ENCODE peak calls at places on chromosomes 2 and 18, in four cellular contexts. G is K562, N is Panc1, I is HepG2. J is an unnamed sample.

GRCh38 chr18:8480506-8481328 is 128.5 kb upstream of the RAB12 start:
- DNase-seq in N (peak), G (no peak), I (peak), J (peak)

GRCh38 chr18:74013955-74014354 is 133.7 kb downstream of the FBXO15 start:
- DNase-seq in I (no peak), G (no peak), N (no peak), J (no peak)

GRCh38 chr18:56723706-56724105 is 72.5 kb downstream of the WDR7 start:
- DNase-seq in I (no peak), N (no peak), G (no peak), J (no peak)

GRCh38 chr18:44747157-44747556 is 66.5 kb downstream of the SETBP1 start:
- DNase-seq in G (no peak), N (no peak), I (no peak), J (no peak)

GRCh38 chr2:139940701-139941100 is 1160.5 kb upstream of the NXPH2 start:
- DNase-seq in G (no peak), N (no peak), I (no peak), J (no peak)

GRCh38 chr2:24052951-24053350 is 3.4 kb downstream of the FKBP1B start:
- DNase-seq in I (peak), N (no peak), G (no peak), J (no peak)

GRCh38 chr2:74080346-74080745 is 67.4 kb downstream of the BOLA3 start:
- DNase-seq in G (no peak), N (no peak), I (no peak), J (no peak)

GRCh38 chr2:11710210-11710609 is 36.2 kb upstream of the LPIN1 start:
- DNase-seq in N (no peak), G (no peak), I (no peak), J (no peak)

GRCh38 chr2:52501715-52502475 is 1265.7 kb upstream of the CHAC2 start:
- DNase-seq in I (no peak), G (no peak), N (no peak), J (no peak)

GRCh38 chr2:176873403-176873802 is 339.2 kb upstream of the HNRNPA3 start:
- DNase-seq in I (no peak), G (no peak), N (no peak), J (no peak)

GRCh38 chr2:139033300-139033699 is 253.1 kb upstream of the NXPH2 start:
- DNase-seq in I (no peak), G (no peak), N (no peak), J (no peak)

GRCh38 chr2:179677746-179678505 is 183.5 kb downstream of the ZNF385B start:
- DNase-seq in G (no peak), I (no peak), N (no peak), J (no peak)
- TF ChIP-seq TCF7L2 in G (no peak), I (no peak), N (no peak), J (no peak)

GRCh38 chr2:202136526-202136925 is 63.5 kb downstream of the KIAA2012 start:
- DNase-seq in I (no peak), G (no peak), N (no peak), J (no peak)

GRCh38 chr2:202133556-202134245 is 60.6 kb downstream of the KIAA2012 start:
- DNase-seq in I (no peak), G (no peak), N (no peak), J (no peak)

GRCh38 chr2:202140522-202141292 is 67.7 kb downstream of the KIAA2012 start:
- DNase-seq in N (no peak), I (no peak), G (no peak), J (no peak)

GRCh38 chr2:202135111-202135874 is 62.2 kb downstream of the KIAA2012 start:
- DNase-seq in N (no peak), G (no peak), I (no peak), J (no peak)
- TF ChIP-seq TCF7L2 in N (no peak), G (no peak), I (no peak), J (no peak)

GRCh38 chr2:69617744-69618143 is 25.8 kb downstream of the AAK1 start:
- DNase-seq in I (no peak), N (no peak), G (no peak), J (no peak)

GRCh38 chr2:69618362-69618761 is 25.2 kb downstream of the AAK1 start:
- DNase-seq in G (no peak), N (no peak), I (no peak), J (no peak)

GRCh38 chr2:69616755-69617154 is 26.8 kb downstream of the AAK1 start:
- DNase-seq in G (no peak), I (no peak), N (no peak), J (peak)

GRCh38 chr2:69615078-69615630 is 28.4 kb downstream of the AAK1 start:
- DNase-seq in G (no peak), N (no peak), I (peak), J (no peak)

DNA sequence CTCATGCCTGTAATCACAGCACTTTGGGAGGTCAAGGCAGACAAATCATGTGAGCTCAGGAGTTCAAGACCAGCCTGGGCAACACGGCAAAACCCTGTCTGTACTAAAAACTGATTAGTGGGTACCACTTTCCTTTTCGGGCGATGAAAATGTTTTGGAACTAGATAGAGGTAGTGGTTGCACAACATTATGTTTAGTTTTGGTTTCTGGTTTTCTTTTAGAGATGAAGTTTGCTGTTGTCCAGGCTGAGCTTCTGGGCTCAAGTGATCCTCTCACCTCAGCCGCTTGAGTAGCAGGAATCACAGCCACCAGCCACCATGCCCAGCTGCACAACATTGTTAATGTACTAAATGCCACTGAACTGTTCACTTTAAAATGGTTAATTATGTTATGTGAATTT is 27.6 kb downstream of the AAK1 start:
- DNase-seq in G (no peak), N (no peak), I (no peak), J (no peak)
- TF ChIP-seq TCF7L2 in G (no peak), N (no peak), I (no peak), J (no peak)

DNA sequence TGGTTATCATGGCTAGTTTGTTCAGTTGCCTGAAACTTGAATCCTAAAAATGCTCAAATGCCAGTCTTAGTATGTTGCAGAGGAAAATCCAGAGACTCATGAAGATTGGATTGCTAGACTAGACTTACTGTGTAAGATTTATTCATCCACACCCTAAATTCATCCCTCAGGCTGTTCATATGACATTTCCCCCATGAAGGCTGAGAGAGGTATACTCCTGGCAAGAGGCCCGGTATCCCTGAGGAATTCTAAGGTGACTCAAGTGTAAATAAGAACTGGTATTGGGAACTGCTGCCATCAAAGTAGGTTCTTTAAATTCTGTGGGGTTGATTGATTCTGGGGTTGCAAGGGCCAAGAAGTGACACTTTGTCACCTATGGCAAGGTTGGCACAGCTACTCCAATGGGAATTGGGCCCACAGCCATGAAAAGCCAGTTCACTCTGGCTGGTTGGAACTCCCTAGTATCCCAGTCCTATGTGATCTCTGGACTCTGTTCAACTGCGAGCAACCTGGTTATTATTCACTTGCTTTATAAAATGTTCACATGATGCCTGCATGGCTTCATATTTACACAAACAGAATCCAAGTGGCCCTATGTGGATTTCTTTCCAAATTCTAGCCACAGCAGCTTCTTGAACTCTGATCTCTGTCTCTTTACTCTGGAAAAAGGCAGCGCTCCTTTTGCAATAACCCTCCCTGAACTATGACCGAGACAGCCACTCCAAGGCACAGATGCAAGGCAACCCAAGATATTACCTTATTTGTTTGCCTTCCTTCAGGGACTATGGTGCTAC is 429.1 kb downstream of the CBLN2 start:
- DNase-seq in I (no peak), G (no peak), N (no peak), J (no peak)
- TF ChIP-seq TCF7L2 in I (no peak), G (no peak), N (no peak), J (no peak)

DNA sequence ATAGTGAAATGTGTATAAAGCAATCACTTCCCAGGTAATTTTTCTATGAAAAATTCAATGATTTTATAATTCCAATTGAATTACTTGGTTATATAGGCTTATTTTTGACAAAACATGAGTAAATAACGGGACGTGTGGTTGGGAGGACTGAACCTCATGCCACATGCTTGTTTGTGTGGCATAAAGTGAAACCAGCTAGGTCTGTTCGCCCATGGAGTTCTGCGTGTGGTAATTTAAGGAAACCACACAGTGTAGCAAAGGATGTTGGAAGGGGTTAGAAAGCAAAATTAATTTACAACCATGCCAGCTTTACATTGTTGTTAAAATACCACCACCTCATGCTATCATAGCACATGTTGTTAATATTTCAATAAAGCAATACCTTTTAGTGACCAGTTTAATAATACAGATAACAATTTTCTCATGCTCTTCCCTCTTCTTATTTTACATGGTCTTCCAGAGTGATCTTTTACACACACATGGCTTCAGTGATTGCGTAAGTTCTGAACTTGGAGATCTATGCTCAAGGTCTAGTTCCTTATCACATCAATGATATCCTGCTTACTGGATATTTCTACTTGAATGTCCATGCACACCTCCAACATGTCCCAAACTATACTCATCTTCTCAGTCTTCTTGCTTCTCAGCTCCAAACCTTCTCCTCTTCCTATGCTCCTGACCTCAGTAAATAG is 156.4 kb upstream of the ITGA4 start:
- DNase-seq in N (no peak), G (no peak), I (no peak), J (no peak)
- TF ChIP-seq TCF7L2 in N (no peak), G (no peak), I (no peak), J (no peak)

DNA sequence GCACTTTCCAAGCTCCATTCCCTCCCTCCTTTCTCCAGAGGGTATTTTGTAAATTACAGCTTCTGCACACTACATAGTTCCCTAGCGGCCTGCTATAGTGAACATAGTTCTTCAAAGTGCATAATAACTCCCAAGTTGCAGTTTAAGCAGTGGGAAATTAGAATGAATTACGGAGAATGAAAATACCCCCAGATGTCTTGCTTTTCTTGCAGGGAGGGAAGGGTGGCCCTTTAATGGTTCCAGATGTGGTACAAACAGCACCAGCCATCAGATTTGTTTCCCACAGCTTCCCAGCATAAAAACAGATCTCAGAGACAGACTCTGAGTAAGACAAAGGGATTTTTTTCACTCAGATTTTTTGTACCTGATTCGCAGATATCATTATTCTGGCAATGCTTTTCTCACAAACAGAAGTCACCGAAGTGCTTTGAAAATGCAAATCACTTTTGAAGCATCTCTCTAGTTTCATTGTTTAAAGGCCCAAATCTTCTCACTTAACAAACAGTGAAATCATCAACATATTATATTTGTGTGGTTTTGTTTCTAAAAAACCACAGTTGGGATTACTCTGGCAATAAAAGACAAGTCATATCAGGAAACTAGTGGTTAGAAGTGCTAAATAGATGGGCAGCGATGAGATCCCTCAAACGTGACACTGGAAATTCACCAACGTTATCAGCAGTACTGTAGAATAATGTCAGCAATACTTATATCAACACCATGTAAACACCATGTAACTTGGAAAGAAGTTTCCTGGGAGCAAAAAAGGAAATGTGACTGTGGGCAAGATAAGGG is 893.7 kb downstream of the SUCLG1 start:
- DNase-seq in N (no peak), G (no peak), I (no peak), J (no peak)
- TF ChIP-seq TCF7L2 in N (no peak), G (no peak), I (no peak), J (no peak)

GRCh38 chr2:143162997-143163396 is 33.8 kb downstream of the ARHGAP15 start:
- DNase-seq in N (no peak), I (no peak), G (no peak), J (no peak)
- TF ChIP-seq TCF7L2 in N (no peak), I (no peak), G (no peak), J (no peak)

J was measured in HCT116.